ENCODE peak calls at places on chromosomes 4 and X, in four cellular contexts. H is cardiac fibroblast; Z is activated T-helper 1 cell treated with anti-CD3 and anti-CD28 coated beads, Interleukin-12 subunit alpha, Interleukin-12 subunit beta, Interleukin-2, Interleukin-4 antibody, amounts not matched to agents 30 ng/mL and 10 ng/mL and 1 ng/mL, durations not matched to agents 14 hours and 24 hours and 36 hours; E is amniotic stem cell. L is an unnamed sample.

GRCh38 chr4:65971686-65972085 is 301.4 kb upstream of the EPHA5 start:
- DNase-seq in H (no peak), Z (no peak), E (no peak), L (no peak)

GRCh38 chrX:6184900-6185515 is 43.7 kb downstream of the NLGN4X start:
- DNase-seq in H (peak), Z (no peak), E (no peak), L (no peak)

GRCh38 chrX:47245156-47245555 is 12.3 kb downstream of the USP11 start:
- DNase-seq in H (no peak), Z (no peak), E (no peak), L (no peak)

GRCh38 chr4:147054241-147054902 is 108.7 kb upstream of the TTC29 start:
- DNase-seq in H (peak), Z (no peak), E (no peak), L (no peak)

GRCh38 chr4:126794363-126794762 is 838.4 kb upstream of the INTU start:
- DNase-seq in H (peak), Z (no peak), E (no peak), L (no peak)

GRCh38 chrX:39427492-39428289 is 626.4 kb downstream of the MID1IP1 start:
- DNase-seq in H (peak), Z (no peak), E (no peak), L (no peak)

GRCh38 chr4:8079031-8079885 is 79.4 kb downstream of the ABLIM2 start:
- DNase-seq in H (no peak), Z (no peak), E (no peak), L (no peak)

GRCh38 chr4:96639932-96640331 is 800.0 kb downstream of the PDHA2 start:
- DNase-seq in H (no peak), Z (no peak), E (no peak), L (no peak)

GRCh38 chr4:174999407-174999806 is 81.2 kb downstream of the ADAM29 start:
- DNase-seq in H (peak), Z (no peak), E (no peak), L (no peak)

GRCh38 chr4:140706276-140706625 is 49.9 kb downstream of the TBC1D9 start:
- DNase-seq in H (no peak), Z (no peak), E (no peak), L (no peak)

GRCh38 chrX:12798601-12799000 is 7.4 kb downstream of the PRPS2 start:
- DNase-seq in H (no peak), Z (no peak), E (no peak), L (no peak)

GRCh38 chrX:13828392-13828791 is 11.5 kb upstream of the GPM6B start:
- DNase-seq in H (peak), Z (no peak), E (no peak), L (no peak)

GRCh38 chr4:37561196-37561802 is 124.9 kb downstream of the RELL1 start:
- DNase-seq in H (no peak), Z (no peak), E (no peak), L (no peak)

GRCh38 chr4:4430492-4431195 is 43.7 kb downstream of the NSG1 start:
- DNase-seq in H (peak), Z (no peak), E (peak), L (peak)

GRCh38 chr4:142960867-142961644 is 115.0 kb upstream of the INPP4B start:
- DNase-seq in H (no peak), Z (no peak), E (no peak), L (no peak)

GRCh38 chr4:105895609-105896460 is 564 bp downstream of the NPNT start:
- DNase-seq in H (peak), Z (no peak), E (no peak), L (no peak)

GRCh38 chrX:108091878-108092291 is 307 bp downstream of the ATG4A start:
- DNase-seq in H (no peak), Z (no peak), E (no peak), L (no peak)

GRCh38 chr4:187304131-187304530 is 580.5 kb upstream of the FAT1 start:
- DNase-seq in H (no peak), Z (no peak), E (no peak), L (no peak)

GRCh38 chrX:135605906-135606305 is 85.4 kb downstream of the INTS6L start:
- DNase-seq in H (no peak), Z (no peak), E (no peak), L (no peak)

GRCh38 chrX:152637649-152638442 is at the start of gene GABRQ:
- DNase-seq in H (peak), Z (no peak), E (no peak), L (no peak)

L was measured in BJ.